ENCODE peak calls at places on chromosomes 3 and 15, in nine cellular contexts. F is fibroblast of the aortic adventitia, N is nephron progenitor cell, G is glutamatergic neuron, V is neural progenitor cell, C is endothelial cell, K is colonic mucosa, U is AG04450, P is kidney epithelial cell. D is an unnamed sample.

GRCh38 chr15:50884583-50884982 is 23.9 kb upstream of the AP4E1 start:
- DNase-seq in F (peak; percentile 75), N (no peak), G (no peak), V (no peak), C (no peak), K (no peak), U (no peak), P (no peak), D (no peak)

GRCh38 chr3:129023909-129024308 is 22.8 kb downstream of the EFCC1 start:
- DNase-seq in F (no peak), N (no peak), G (no peak), V (no peak), C (no peak), K (no peak), U (no peak), P (no peak), D (no peak)

GRCh38 chr3:52236424-52236886 is 2.5 kb downstream of the TWF2 start:
- DNase-seq in F (no peak), N (no peak), G (no peak), V (no peak), C (no peak), K (no peak), U (no peak), P (no peak), D (no peak)

GRCh38 chr3:186722457-186722856 is 5.3 kb downstream of the KNG1 start:
- DNase-seq in F (peak; percentile 24), N (no peak), G (no peak), V (peak; percentile 16), C (no peak), K (peak; percentile 29), U (no peak), P (no peak), D (no peak)

GRCh38 chr3:127718916-127719290 is 46.2 kb downstream of the ABTB1 start:
- DNase-seq in F (peak; percentile 27), N (no peak), G (peak; percentile 11), V (no peak), C (no peak), K (no peak), U (no peak), P (no peak), D (no peak)

GRCh38 chr3:140898340-140899180 is 43.1 kb upstream of the SLC25A36 start:
- DNase-seq in F (peak; percentile 88), N (peak; percentile 21), G (no peak), V (peak; percentile 33), C (peak; percentile 16), K (peak; percentile 34), U (peak; percentile 72), P (peak; percentile 42), D (peak; percentile 11)

GRCh38 chr15:47685141-47685870 is 32.0 kb upstream of the SEMA6D start:
- DNase-seq in F (peak; percentile 5), N (no peak), G (no peak), V (no peak), C (no peak), K (no peak), U (no peak), P (no peak), D (no peak)

GRCh38 chr3:159451067-159451466 is 537.6 kb upstream of the IL12A start:
- DNase-seq in F (no peak), N (no peak), G (no peak), V (no peak), C (no peak), K (no peak), U (no peak), P (no peak), D (no peak)

GRCh38 chr3:134874737-134875413 is 79.8 kb downstream of the EPHB1 start:
- DNase-seq in F (peak; percentile 19), N (no peak), G (no peak), V (no peak), C (no peak), K (no peak), U (no peak), P (no peak), D (no peak)

DNA sequence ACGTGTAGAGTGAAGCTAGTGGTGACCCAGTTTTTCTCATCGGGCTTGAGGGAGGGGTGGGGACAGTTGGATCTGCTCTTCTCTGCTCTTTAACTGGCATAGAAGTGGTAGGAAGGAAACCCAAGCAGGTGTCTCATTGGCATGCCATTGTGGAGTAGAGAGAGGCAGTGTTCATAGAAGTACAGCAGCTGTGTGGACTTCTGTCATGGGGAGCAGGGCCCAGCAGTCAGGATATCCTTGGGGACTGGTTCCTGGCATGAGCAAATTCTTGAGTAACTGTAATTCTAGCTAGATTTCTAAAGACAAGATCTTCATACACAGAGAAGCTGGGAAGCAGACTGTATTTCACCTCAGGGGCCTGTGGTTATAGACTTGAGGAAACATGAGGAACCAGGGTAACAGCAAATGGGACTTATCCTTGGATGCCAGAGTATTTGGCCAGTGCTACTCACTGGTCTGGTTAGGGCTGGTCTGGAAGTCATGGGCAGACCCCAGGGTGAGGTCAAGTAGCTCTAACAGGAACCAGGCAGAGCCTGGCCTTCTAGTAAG is 42.9 kb downstream of the CDIN1 start:
- DNase-seq in F (no peak), N (no peak), G (no peak), V (no peak), C (no peak), K (no peak), U (no peak), P (no peak), D (no peak)
- TF ChIP-seq CTCF in F (no peak), N (no peak), G (no peak), V (no peak), C (no peak), K (no peak), U (no peak), P (no peak), D (no peak)

GRCh38 chr3:31210068-31210650 is 315.7 kb upstream of the GADL1 start:
- DNase-seq in F (no peak), N (no peak), G (no peak), V (peak; percentile 39), C (no peak), K (no peak), U (no peak), P (no peak), D (no peak)
- TF ChIP-seq CTCF in F (no peak), N (no peak), G (no peak), V (peak; percentile 50), C (peak; percentile 14), K (no peak), U (no peak), P (no peak), D (no peak)

DNA sequence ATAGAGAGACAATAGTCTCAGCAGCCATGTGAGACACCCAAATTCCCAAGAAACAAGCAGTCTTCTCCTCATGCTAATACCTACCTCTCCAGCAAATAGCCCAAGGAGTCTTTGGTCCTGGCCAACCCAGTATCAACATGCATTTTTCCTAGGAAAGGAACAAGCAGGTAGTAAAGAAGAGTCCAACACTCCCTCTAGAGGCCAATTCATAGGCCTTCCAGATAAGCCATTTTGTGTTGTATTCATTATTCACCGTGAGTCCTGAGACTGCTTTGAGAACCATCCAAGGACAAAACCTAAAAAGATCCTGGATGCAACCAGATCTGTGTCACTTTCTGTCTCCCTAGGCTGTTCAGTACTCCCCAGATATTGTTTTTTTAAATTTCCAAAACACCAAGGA is 63.6 kb upstream of the SNTN start:
- DNase-seq in F (no peak), N (no peak), G (no peak), V (no peak), C (no peak), K (no peak), U (no peak), P (no peak), D (no peak)
- TF ChIP-seq CTCF in F (no peak), N (no peak), G (no peak), V (no peak), C (no peak), K (no peak), U (no peak), P (no peak), D (peak; percentile 26)

DNA sequence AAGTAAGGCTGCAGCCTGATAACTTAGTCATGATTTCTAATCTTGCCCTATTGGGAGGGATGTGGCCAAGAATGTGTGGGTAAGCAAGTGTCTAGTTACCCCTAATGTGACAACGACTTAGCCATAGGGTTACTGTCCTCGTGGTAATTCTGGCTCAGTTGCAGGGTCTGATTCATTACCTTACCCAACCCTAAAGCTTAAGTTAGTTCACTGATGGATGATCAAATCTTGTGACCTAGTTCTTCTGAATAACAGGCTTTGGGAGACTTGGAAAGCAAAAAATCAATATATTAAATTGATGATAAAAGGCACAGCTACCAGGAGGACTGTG is 1.6 kb upstream of the INTS14 start:
- DNase-seq in F (peak; percentile 4), N (no peak), G (no peak), V (no peak), C (no peak), K (no peak), U (no peak), P (no peak), D (no peak)
- TF ChIP-seq CTCF in F (no peak), N (no peak), G (no peak), V (no peak), C (no peak), K (no peak), U (no peak), P (no peak), D (no peak)

GRCh38 chr15:69876556-69876955 is 221.2 kb downstream of the TLE3 start:
- DNase-seq in F (no peak), N (no peak), G (no peak), V (no peak), C (no peak), K (no peak), U (no peak), P (no peak), D (no peak)

GRCh38 chr15:69881760-69882159 is 216.0 kb downstream of the TLE3 start:
- DNase-seq in F (no peak), N (no peak), G (no peak), V (no peak), C (no peak), K (no peak), U (no peak), P (no peak), D (no peak)

GRCh38 chr15:69881310-69881660 is 216.4 kb downstream of the TLE3 start:
- DNase-seq in F (no peak), N (no peak), G (no peak), V (no peak), C (no peak), K (no peak), U (no peak), P (no peak), D (no peak)

GRCh38 chr15:69883306-69883705 is 214.4 kb downstream of the TLE3 start:
- DNase-seq in F (no peak), N (no peak), G (no peak), V (no peak), C (no peak), K (no peak), U (no peak), P (no peak), D (no peak)

DNA sequence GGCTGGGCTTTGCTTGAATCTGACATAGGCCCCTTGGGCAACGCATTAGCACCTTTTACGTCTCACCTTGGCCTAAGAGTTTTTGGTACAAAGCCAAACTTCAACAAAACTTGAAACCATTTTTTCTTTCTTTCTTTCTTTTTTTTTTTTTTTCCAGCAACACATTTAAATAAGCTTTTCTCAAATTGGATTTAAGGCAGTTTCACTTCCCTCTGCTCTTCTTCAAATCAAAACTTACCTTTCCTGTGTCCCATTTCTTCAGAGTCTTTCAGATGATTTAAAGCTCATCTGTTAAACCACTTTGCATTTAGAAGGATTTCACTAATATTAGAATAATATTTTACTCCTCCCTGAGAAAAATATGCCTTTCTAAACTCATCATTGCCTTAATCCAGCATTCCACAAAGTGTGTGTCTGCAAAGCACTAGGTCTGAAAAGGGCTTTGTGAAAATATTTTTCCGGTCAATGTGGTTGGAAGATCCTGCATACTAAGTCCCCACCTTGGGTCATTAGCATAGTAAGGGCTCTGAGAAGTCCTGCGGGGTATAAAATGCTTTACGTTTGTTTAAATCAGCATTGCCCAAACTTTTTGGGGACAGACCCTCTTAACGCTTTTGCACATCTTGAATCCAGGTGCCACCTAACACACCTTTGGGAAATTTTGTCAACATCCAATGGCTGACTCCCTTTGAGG is 217.0 kb downstream of the TLE3 start:
- DNase-seq in F (no peak), N (no peak), G (no peak), V (no peak), C (no peak), K (no peak), U (no peak), P (no peak), D (no peak)
- TF ChIP-seq CTCF in F (no peak), N (no peak), G (no peak), V (no peak), C (no peak), K (no peak), U (no peak), P (no peak), D (no peak)

D was measured in neural crest cell.